ENCODE peak calls at places on chromosomes 3 and 15, in five cellular contexts. M, I, N, W and F are unnamed samples.

GRCh38 chr15:101296418-101297405 is 1.7 kb upstream of the SNRPA1 start:
- DNase-seq in M (no peak), I (no peak), N (no peak), W (no peak), F (no peak)

GRCh38 chr15:52427804-52428203 is 100.9 kb downstream of the MYO5A start:
- DNase-seq in M (no peak), I (no peak), N (no peak), W (no peak), F (no peak)

GRCh38 chr3:117706037-117706436 is 996.5 kb downstream of the TUSC7 start:
- DNase-seq in M (no peak), I (no peak), N (no peak), W (no peak), F (no peak)

GRCh38 chr3:43726511-43726910 is 35.8 kb downstream of the ABHD5 start:
- DNase-seq in M (no peak), I (no peak), N (no peak), W (no peak), F (no peak)

GRCh38 chr3:4413467-4413866 is 53.6 kb downstream of the SUMF1 start:
- DNase-seq in M (no peak), I (no peak), N (no peak), W (no peak), F (no peak)

GRCh38 chr15:89167267-89168176 is 53.9 kb downstream of the RLBP1 start:
- DNase-seq in M (no peak), I (no peak), N (no peak), W (no peak), F (no peak)

GRCh38 chr15:43268111-43269105 is 1.7 kb upstream of the TGM5 start:
- DNase-seq in M (no peak), I (no peak), N (no peak), W (no peak), F (no peak)

GRCh38 chr3:17151598-17152373 is 267.0 kb downstream of the PLCL2 start:
- DNase-seq in M (no peak), I (peak), N (peak), W (no peak), F (no peak)

GRCh38 chr15:88487796-88488523 is 20.5 kb downstream of the MRPS11 start:
- DNase-seq in M (no peak), I (no peak), N (no peak), W (no peak), F (no peak)

GRCh38 chr3:4596596-4596995 is 103.4 kb downstream of the ITPR1 start:
- DNase-seq in M (no peak), I (no peak), N (no peak), W (no peak), F (no peak)

GRCh38 chr3:46132565-46132964 is 75.5 kb downstream of the CCR1 start:
- DNase-seq in M (no peak), I (no peak), N (no peak), W (no peak), F (no peak)

GRCh38 chr3:45187597-45188210 is 38.4 kb downstream of the TMEM158 start:
- DNase-seq in M (no peak), I (no peak), N (no peak), W (no peak), F (no peak)

GRCh38 chr3:14125193-14126016 is 553 bp downstream of the TMEM43 start:
- DNase-seq in M (peak), I (no peak), N (no peak), W (peak), F (no peak)

GRCh38 chr15:69668049-69668705 is 215.6 kb downstream of the RPLP1 start:
- DNase-seq in M (no peak), I (no peak), N (no peak), W (no peak), F (no peak)

GRCh38 chr3:190058486-190059241 is 62.0 kb downstream of the P3H2 start:
- DNase-seq in M (no peak), I (no peak), N (no peak), W (no peak), F (no peak)

GRCh38 chr3:99929409-99930139 is 111.9 kb downstream of the CMSS1 start:
- DNase-seq in M (no peak), I (no peak), N (no peak), W (peak), F (no peak)

GRCh38 chr3:42063886-42064285 is 27.3 kb upstream of the TRAK1 start:
- DNase-seq in M (no peak), I (no peak), N (no peak), W (no peak), F (no peak)

GRCh38 chr3:182925330-182925943 is 54.9 kb downstream of the DCUN1D1 start:
- DNase-seq in M (no peak), I (peak), N (peak), W (no peak), F (no peak)

GRCh38 chr15:59020321-59020720 is 32.9 kb downstream of the RNF111 start:
- DNase-seq in M (no peak), I (no peak), N (no peak), W (no peak), F (no peak)

GRCh38 chr15:63971427-63971805 is 74.9 kb downstream of the DAPK2 start:
- DNase-seq in M (no peak), I (no peak), N (no peak), W (no peak), F (no peak)

GRCh38 chr15:59762558-59762957 is 73.4 kb upstream of the BNIP2 start:
- DNase-seq in M (no peak), I (no peak), N (no peak), W (no peak), F (no peak)

GRCh38 chr3:123702720-123703119 is 117.9 kb upstream of the HACD2 start:
- DNase-seq in M (no peak), I (no peak), N (no peak), W (no peak), F (no peak)

GRCh38 chr15:32683906-32684584 is 33.8 kb upstream of the GREM1 start:
- DNase-seq in M (no peak), I (no peak), N (no peak), W (no peak), F (no peak)

GRCh38 chr3:29537889-29538609 is 257.2 kb downstream of the RBMS3 start:
- DNase-seq in M (no peak), I (no peak), N (no peak), W (no peak), F (no peak)

GRCh38 chr3:110929811-110930210 is 141.8 kb upstream of the NECTIN3 start:
- DNase-seq in M (no peak), I (no peak), N (no peak), W (no peak), F (no peak)

GRCh38 chr3:193674714-193675113 is 81.7 kb downstream of the OPA1 start:
- DNase-seq in M (no peak), I (no peak), N (no peak), W (no peak), F (no peak)

GRCh38 chr3:48268381-48268935 is 27.6 kb downstream of the ZNF589 start:
- DNase-seq in M (peak), I (peak), N (no peak), W (no peak), F (no peak)

GRCh38 chr3:20861454-20861853 is 675.4 kb upstream of the SGO1 start:
- DNase-seq in M (no peak), I (no peak), N (no peak), W (no peak), F (no peak)

GRCh38 chr15:65638107-65638506 is 16.4 kb downstream of the SLC24A1 start:
- DNase-seq in M (no peak), I (no peak), N (no peak), W (no peak), F (no peak)

GRCh38 chr3:15822281-15822680 is 24.5 kb upstream of the ANKRD28 start:
- DNase-seq in M (no peak), I (no peak), N (no peak), W (no peak), F (no peak)

GRCh38 chr3:53845103-53845880 is 927 bp downstream of the CHDH start:
- DNase-seq in M (peak), I (no peak), N (peak), W (peak), F (no peak)

GRCh38 chr3:148208975-148209374 is 488.7 kb upstream of the AGTR1 start:
- DNase-seq in M (no peak), I (no peak), N (no peak), W (no peak), F (no peak)

DNA sequence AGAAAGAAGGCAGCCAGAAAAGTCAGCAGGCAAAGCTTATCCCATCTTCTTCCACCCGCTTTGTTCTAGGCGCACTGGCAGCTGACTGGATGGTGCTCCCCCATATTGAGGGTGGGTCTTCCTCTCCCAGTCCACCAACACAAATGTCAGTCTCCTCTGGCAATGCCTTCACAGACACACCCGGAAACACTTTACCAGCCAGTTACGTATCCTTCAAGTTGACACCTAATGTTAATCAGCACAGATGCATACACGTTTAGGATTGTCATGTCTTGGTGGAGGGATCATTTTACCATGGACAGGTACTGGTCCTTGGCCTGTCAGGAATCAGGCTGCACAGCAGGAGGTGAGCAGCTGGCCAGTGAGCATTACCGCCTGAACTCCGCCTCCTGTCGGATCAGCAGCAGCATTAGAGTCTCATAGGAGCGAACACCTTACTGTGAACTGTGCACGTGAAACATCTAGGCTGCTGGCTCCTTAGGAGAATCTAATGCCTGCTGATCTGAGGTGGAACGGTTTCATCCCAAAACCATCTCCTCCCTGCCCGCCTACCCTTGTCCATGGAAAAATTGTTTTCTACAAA is 59.1 kb upstream of the PYDC2 start:
- DNase-seq in M (no peak), I (no peak), N (no peak), W (no peak), F (no peak)
- TF ChIP-seq POLR2AphosphoS5 in M (no peak), I (peak), N (no peak), W (no peak), F (no peak)

DNA sequence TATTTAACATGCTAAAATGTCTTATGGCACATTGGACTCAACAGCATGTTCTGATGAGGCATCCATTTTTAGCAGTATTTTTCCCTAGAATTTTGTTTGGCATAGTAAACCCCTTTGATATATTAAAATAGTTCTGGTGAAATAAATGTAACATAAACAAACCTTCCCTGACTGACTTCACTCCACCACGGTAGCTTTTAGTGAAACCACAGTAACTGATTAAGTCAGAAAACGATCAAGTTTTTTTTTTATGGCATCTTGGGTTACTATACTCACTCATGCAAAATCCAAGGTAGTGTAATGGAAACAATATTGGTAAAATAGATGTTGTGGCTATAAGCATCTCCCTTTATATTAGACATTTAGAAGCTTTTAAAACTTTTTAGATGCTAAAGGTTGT is 2.8 kb downstream of the SERP1 start:
- DNase-seq in M (no peak), I (no peak), N (no peak), W (no peak), F (no peak)
- TF ChIP-seq POLR2AphosphoS5 in M (no peak), I (no peak), N (no peak), W (no peak), F (no peak)

DNA sequence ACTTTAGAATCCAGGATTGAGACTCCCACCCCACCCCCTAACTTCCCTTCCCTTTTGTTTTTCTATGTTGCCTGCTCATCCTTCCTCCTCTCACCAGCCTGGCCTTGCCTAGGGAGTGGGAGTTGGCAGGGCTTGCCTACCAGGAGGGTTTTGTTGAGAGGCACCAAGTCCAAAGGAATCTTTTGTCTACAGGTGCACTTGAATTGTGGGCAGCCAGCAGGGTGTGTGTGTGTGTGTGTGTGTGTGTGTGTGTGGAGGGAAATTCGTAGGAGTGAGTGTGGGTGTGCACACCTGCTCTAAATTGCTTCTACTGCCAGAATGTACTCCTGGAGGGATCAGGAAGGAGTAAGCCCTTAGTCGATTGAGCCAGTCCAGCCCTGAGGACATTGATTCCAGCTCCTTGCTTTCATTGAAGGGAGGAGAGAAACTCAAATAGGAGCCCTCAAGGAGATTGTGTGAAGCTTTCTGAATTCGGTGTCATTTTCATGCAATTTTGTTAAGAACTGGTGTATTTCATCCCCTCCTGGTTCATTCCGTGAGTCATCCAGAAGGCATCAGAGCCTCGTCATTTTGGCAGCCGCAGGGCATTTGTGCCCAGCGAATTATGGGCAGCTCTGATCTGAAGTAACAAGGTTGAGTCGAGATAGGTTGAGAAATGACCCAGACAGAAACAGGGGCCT is 112.1 kb downstream of the SLCO3A1 start:
- DNase-seq in M (no peak), I (no peak), N (no peak), W (no peak), F (no peak)
- TF ChIP-seq POLR2AphosphoS5 in M (no peak), I (no peak), N (no peak), W (no peak), F (no peak)

GRCh38 chr3:12395349-12396012 is 88.8 kb upstream of the TSEN2 start:
- DNase-seq in M (no peak), I (peak), N (peak), W (no peak), F (no peak)
- TF ChIP-seq POLR2AphosphoS5 in M (no peak), I (no peak), N (no peak), W (no peak), F (no peak)

GRCh38 chr15:48963524-48964113 is at the start of gene SHC4:
- DNase-seq in M (peak), I (no peak), N (peak), W (peak), F (peak)
- TF ChIP-seq POLR2AphosphoS5 in M (peak), I (no peak), N (no peak), W (peak), F (no peak)

GRCh38 chr3:71064976-71065763 is 518.4 kb downstream of the FOXP1 start:
- DNase-seq in M (peak), I (no peak), N (no peak), W (peak), F (no peak)
- TF ChIP-seq POLR2AphosphoS5 in M (no peak), I (no peak), N (no peak), W (peak), F (no peak)

GRCh38 chr3:186021673-186022362 is 84.0 kb upstream of the TRA2B start:
- DNase-seq in M (no peak), I (no peak), N (no peak), W (no peak), F (peak)
- TF ChIP-seq POLR2AphosphoS5 in M (no peak), I (no peak), N (no peak), W (peak), F (peak)

DNA sequence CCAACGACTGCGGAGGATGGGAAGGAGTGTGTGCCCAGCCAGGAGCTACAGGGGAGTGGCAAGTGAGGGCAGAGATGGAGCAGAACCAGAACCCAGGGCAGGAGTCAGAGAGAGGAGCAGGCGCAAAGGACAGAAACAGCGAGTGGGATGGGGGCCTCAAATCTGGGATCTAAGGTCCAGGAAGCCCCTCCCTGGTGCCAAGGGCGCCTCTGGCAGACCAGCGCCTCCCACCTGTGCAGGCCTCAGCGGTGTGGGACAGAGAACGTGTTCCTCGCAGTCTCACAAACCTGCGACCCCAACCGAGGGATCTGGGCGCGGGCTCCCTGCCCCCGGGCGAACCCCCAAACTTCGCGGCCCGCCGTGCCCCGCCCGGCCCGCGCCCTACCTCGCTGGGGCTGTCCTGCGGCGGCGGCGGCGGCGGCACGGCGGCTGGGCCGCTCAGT is 292 bp downstream of the PCBP4 start:
- DNase-seq in M (no peak), I (no peak), N (no peak), W (no peak), F (no peak)
- TF ChIP-seq POLR2AphosphoS5 in M (no peak), I (no peak), N (no peak), W (no peak), F (no peak)

GRCh38 chr15:41918506-41919126 is 24.8 kb upstream of the SPTBN5 start:
- DNase-seq in M (no peak), I (no peak), N (no peak), W (no peak), F (no peak)

GRCh38 chr15:41919201-41919820 is 25.5 kb upstream of the SPTBN5 start:
- DNase-seq in M (no peak), I (no peak), N (no peak), W (no peak), F (no peak)

GRCh38 chr15:41919954-41920538 is 26.2 kb upstream of the SPTBN5 start:
- DNase-seq in M (no peak), I (no peak), N (no peak), W (no peak), F (no peak)

GRCh38 chr15:41915203-41915994 is 21.5 kb upstream of the SPTBN5 start:
- DNase-seq in M (no peak), I (no peak), N (no peak), W (no peak), F (no peak)

DNA sequence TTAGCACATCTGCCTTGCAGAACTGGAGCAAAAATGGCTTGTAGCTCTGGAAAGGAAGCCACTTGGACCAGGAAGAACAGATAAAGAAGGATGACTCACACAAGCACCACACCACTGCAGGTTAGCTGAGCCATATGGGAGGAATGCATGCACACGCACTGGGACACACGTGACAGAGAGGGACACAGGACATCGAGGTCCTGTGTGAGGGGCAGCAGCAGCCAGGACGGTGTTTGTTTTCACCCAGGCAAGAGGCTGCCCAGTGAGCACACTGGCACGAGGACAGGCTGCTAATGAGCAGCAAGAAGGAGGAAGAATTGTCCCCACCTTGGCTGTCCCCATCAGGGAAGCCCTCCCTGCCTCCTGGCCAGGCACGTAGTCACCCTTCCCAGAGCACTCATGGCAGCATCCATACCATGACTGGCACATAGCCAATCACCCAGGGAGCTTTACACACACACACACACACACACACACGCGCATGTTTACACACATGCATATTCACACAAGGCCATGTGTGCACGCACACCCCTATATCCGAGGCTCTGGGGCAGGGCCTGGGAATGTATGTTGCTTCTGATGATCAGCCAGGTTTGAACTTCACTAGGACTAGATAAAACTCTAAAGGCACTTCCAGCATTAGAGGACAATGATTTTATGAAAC is 24.0 kb upstream of the SPTBN5 start:
- DNase-seq in M (no peak), I (no peak), N (no peak), W (no peak), F (no peak)
- TF ChIP-seq POLR2AphosphoS5 in M (no peak), I (no peak), N (no peak), W (no peak), F (no peak)